ENCODE peak calls at places on chromosomes 7 and 10, in five cellular contexts. One of them, this sample, is unnamed.

GRCh38 chr7:149063481-149063880 is 27.0 kb downstream of the ZNF786 start:
- DNase-seq in dermis blood vessel endothelial cell: no peak
- DNase-seq in NCI-H1048: no peak
- DNase-seq in RPMI8226: no peak
- DNase-seq in T-helper 2 cell: no peak
- DNase-seq in this sample: no peak

GRCh38 chr10:11573497-11573896 is 38.0 kb downstream of the USP6NL start:
- DNase-seq in dermis blood vessel endothelial cell: peak; percentile 72
- DNase-seq in NCI-H1048: no peak
- DNase-seq in RPMI8226: no peak
- DNase-seq in T-helper 2 cell: no peak
- DNase-seq in this sample: peak; percentile 59

GRCh38 chr10:113879691-113880090 is 25.2 kb downstream of the NHLRC2 start:
- DNase-seq in dermis blood vessel endothelial cell: no peak
- DNase-seq in NCI-H1048: no peak
- DNase-seq in RPMI8226: no peak
- DNase-seq in T-helper 2 cell: no peak
- DNase-seq in this sample: peak; percentile 13

GRCh38 chr10:123297175-123297574 is 143.0 kb downstream of the BUB3 start:
- DNase-seq in dermis blood vessel endothelial cell: no peak
- DNase-seq in NCI-H1048: no peak
- DNase-seq in RPMI8226: no peak
- DNase-seq in T-helper 2 cell: no peak
- DNase-seq in this sample: no peak

GRCh38 chr10:33116293-33116697 is 158.3 kb upstream of the ITGB1 start:
- DNase-seq in dermis blood vessel endothelial cell: peak; percentile 82
- DNase-seq in NCI-H1048: no peak
- DNase-seq in RPMI8226: no peak
- DNase-seq in T-helper 2 cell: peak; percentile 35
- DNase-seq in this sample: peak; percentile 81

GRCh38 chr10:125811251-125811650 is 11.8 kb downstream of the UROS start:
- DNase-seq in dermis blood vessel endothelial cell: no peak
- DNase-seq in NCI-H1048: no peak
- DNase-seq in RPMI8226: no peak
- DNase-seq in T-helper 2 cell: no peak
- DNase-seq in this sample: no peak

GRCh38 chr10:917416-917720 is 14.1 kb downstream of the LARP4B start:
- DNase-seq in dermis blood vessel endothelial cell: no peak
- DNase-seq in NCI-H1048: no peak
- DNase-seq in RPMI8226: no peak
- DNase-seq in T-helper 2 cell: no peak
- DNase-seq in this sample: no peak

GRCh38 chr7:75900617-75901315 is 14.2 kb upstream of the POR start:
- DNase-seq in dermis blood vessel endothelial cell: no peak
- DNase-seq in NCI-H1048: no peak
- DNase-seq in RPMI8226: no peak
- DNase-seq in T-helper 2 cell: no peak
- DNase-seq in this sample: no peak

GRCh38 chr10:91880310-91880709 is 29.0 kb downstream of the FGFBP3 start:
- DNase-seq in dermis blood vessel endothelial cell: no peak
- DNase-seq in NCI-H1048: no peak
- DNase-seq in RPMI8226: no peak
- DNase-seq in T-helper 2 cell: no peak
- DNase-seq in this sample: no peak

GRCh38 chr7:155280446-155281410 is 16.9 kb upstream of the INSIG1 start:
- DNase-seq in dermis blood vessel endothelial cell: peak; percentile 14
- DNase-seq in NCI-H1048: no peak
- DNase-seq in RPMI8226: no peak
- DNase-seq in T-helper 2 cell: no peak
- DNase-seq in this sample: no peak

GRCh38 chr7:28137471-28137870 is 43.1 kb downstream of the JAZF1 start:
- DNase-seq in dermis blood vessel endothelial cell: no peak
- DNase-seq in NCI-H1048: no peak
- DNase-seq in RPMI8226: no peak
- DNase-seq in T-helper 2 cell: no peak
- DNase-seq in this sample: no peak

GRCh38 chr10:98134117-98134430 is 383 bp upstream of the R3HCC1L start:
- DNase-seq in dermis blood vessel endothelial cell: no peak
- DNase-seq in NCI-H1048: no peak
- DNase-seq in RPMI8226: no peak
- DNase-seq in T-helper 2 cell: no peak
- DNase-seq in this sample: no peak

GRCh38 chr7:44415047-44415446 is 75.4 kb downstream of the NUDCD3 start:
- DNase-seq in dermis blood vessel endothelial cell: no peak
- DNase-seq in NCI-H1048: no peak
- DNase-seq in RPMI8226: no peak
- DNase-seq in T-helper 2 cell: no peak
- DNase-seq in this sample: no peak

GRCh38 chr10:111344804-111345203 is 268.0 kb downstream of the ADRA2A start:
- DNase-seq in dermis blood vessel endothelial cell: no peak
- DNase-seq in NCI-H1048: no peak
- DNase-seq in RPMI8226: no peak
- DNase-seq in T-helper 2 cell: no peak
- DNase-seq in this sample: no peak

GRCh38 chr7:65250697-65251395 is 122.8 kb upstream of the ZNF92 start:
- DNase-seq in dermis blood vessel endothelial cell: no peak
- DNase-seq in NCI-H1048: no peak
- DNase-seq in RPMI8226: no peak
- DNase-seq in T-helper 2 cell: no peak
- DNase-seq in this sample: no peak

GRCh38 chr7:1092161-1092632 is 4.3 kb downstream of the GPER1 start:
- DNase-seq in dermis blood vessel endothelial cell: no peak
- DNase-seq in NCI-H1048: no peak
- DNase-seq in RPMI8226: no peak
- DNase-seq in T-helper 2 cell: no peak
- DNase-seq in this sample: no peak

GRCh38 chr10:11245095-11245479 is 227.4 kb downstream of the CELF2 start:
- DNase-seq in dermis blood vessel endothelial cell: no peak
- DNase-seq in NCI-H1048: no peak
- DNase-seq in RPMI8226: peak; percentile 64
- DNase-seq in T-helper 2 cell: no peak
- DNase-seq in this sample: no peak

GRCh38 chr10:99984201-99984600 is 25.5 kb downstream of the DNMBP start:
- DNase-seq in dermis blood vessel endothelial cell: no peak
- DNase-seq in NCI-H1048: no peak
- DNase-seq in RPMI8226: no peak
- DNase-seq in T-helper 2 cell: no peak
- DNase-seq in this sample: peak; percentile 55

GRCh38 chr10:2137549-2138174 is 400.3 kb upstream of the ADARB2 start:
- DNase-seq in dermis blood vessel endothelial cell: no peak
- DNase-seq in NCI-H1048: no peak
- DNase-seq in RPMI8226: peak; percentile 16
- DNase-seq in T-helper 2 cell: no peak
- DNase-seq in this sample: no peak

GRCh38 chr7:87140271-87140748 is 11.9 kb upstream of the DMTF1 start:
- DNase-seq in dermis blood vessel endothelial cell: no peak
- DNase-seq in NCI-H1048: no peak
- DNase-seq in RPMI8226: no peak
- DNase-seq in T-helper 2 cell: no peak
- DNase-seq in this sample: peak; percentile 62

GRCh38 chr7:116812905-116813304 is 49.5 kb upstream of the CAPZA2 start:
- DNase-seq in dermis blood vessel endothelial cell: no peak
- DNase-seq in NCI-H1048: no peak
- DNase-seq in RPMI8226: no peak
- DNase-seq in T-helper 2 cell: no peak
- DNase-seq in this sample: no peak

GRCh38 chr10:47241946-47242900 is 57.8 kb upstream of the GDF10 start:
- DNase-seq in dermis blood vessel endothelial cell: no peak
- DNase-seq in NCI-H1048: no peak
- DNase-seq in RPMI8226: no peak
- DNase-seq in T-helper 2 cell: no peak
- DNase-seq in this sample: no peak

GRCh38 chr10:4770766-4771553 is 55.0 kb upstream of the AKR1E2 start:
- DNase-seq in dermis blood vessel endothelial cell: peak; percentile 97
- DNase-seq in NCI-H1048: no peak
- DNase-seq in RPMI8226: no peak
- DNase-seq in T-helper 2 cell: no peak
- DNase-seq in this sample: peak; percentile 97

GRCh38 chr7:37730489-37730888 is 46.9 kb downstream of the GPR141 start:
- DNase-seq in dermis blood vessel endothelial cell: no peak
- DNase-seq in NCI-H1048: no peak
- DNase-seq in RPMI8226: no peak
- DNase-seq in T-helper 2 cell: no peak
- DNase-seq in this sample: peak; percentile 42

GRCh38 chr10:72084094-72084459 is 4.3 kb downstream of the SPOCK2 start:
- DNase-seq in dermis blood vessel endothelial cell: no peak
- DNase-seq in NCI-H1048: no peak
- DNase-seq in RPMI8226: peak; percentile 38
- DNase-seq in T-helper 2 cell: peak; percentile 45
- DNase-seq in this sample: no peak

GRCh38 chr10:78755075-78755695 is 313.6 kb upstream of the ZMIZ1 start:
- DNase-seq in dermis blood vessel endothelial cell: no peak
- DNase-seq in NCI-H1048: no peak
- DNase-seq in RPMI8226: no peak
- DNase-seq in T-helper 2 cell: no peak
- DNase-seq in this sample: no peak

GRCh38 chr10:118500477-118501104 is 94.9 kb downstream of the PRLHR start:
- DNase-seq in dermis blood vessel endothelial cell: no peak
- DNase-seq in NCI-H1048: no peak
- DNase-seq in RPMI8226: no peak
- DNase-seq in T-helper 2 cell: no peak
- DNase-seq in this sample: no peak

GRCh38 chr10:125056161-125057132 is 103.9 kb downstream of the CTBP2 start:
- DNase-seq in dermis blood vessel endothelial cell: no peak
- DNase-seq in NCI-H1048: no peak
- DNase-seq in RPMI8226: peak; percentile 52
- DNase-seq in T-helper 2 cell: no peak
- DNase-seq in this sample: no peak

GRCh38 chr10:122208616-122209430 is 62.3 kb upstream of the BTBD16 start:
- DNase-seq in dermis blood vessel endothelial cell: no peak
- DNase-seq in NCI-H1048: no peak
- DNase-seq in RPMI8226: no peak
- DNase-seq in T-helper 2 cell: no peak
- DNase-seq in this sample: no peak

GRCh38 chr7:55594870-55595269 is 22.6 kb upstream of the VOPP1 start:
- DNase-seq in dermis blood vessel endothelial cell: no peak
- DNase-seq in NCI-H1048: no peak
- DNase-seq in RPMI8226: no peak
- DNase-seq in T-helper 2 cell: no peak
- DNase-seq in this sample: no peak

GRCh38 chr7:157043745-157044144 is 33.3 kb upstream of the MNX1 start:
- DNase-seq in dermis blood vessel endothelial cell: no peak
- DNase-seq in NCI-H1048: no peak
- DNase-seq in RPMI8226: no peak
- DNase-seq in T-helper 2 cell: no peak
- DNase-seq in this sample: no peak

GRCh38 chr7:29370531-29371314 is 176.1 kb downstream of the CHN2 start:
- DNase-seq in dermis blood vessel endothelial cell: no peak
- DNase-seq in NCI-H1048: no peak
- DNase-seq in RPMI8226: no peak
- DNase-seq in T-helper 2 cell: no peak
- DNase-seq in this sample: no peak

GRCh38 chr7:92851732-92852131 is 15.4 kb upstream of the CDK6 start:
- DNase-seq in dermis blood vessel endothelial cell: no peak
- DNase-seq in NCI-H1048: no peak
- DNase-seq in RPMI8226: no peak
- DNase-seq in T-helper 2 cell: no peak
- DNase-seq in this sample: no peak

GRCh38 chr7:151422212-151422611 is 12.4 kb upstream of the WDR86 start:
- DNase-seq in dermis blood vessel endothelial cell: no peak
- DNase-seq in NCI-H1048: no peak
- DNase-seq in RPMI8226: no peak
- DNase-seq in T-helper 2 cell: no peak
- DNase-seq in this sample: no peak

GRCh38 chr7:119984247-119984646 is 288.7 kb upstream of the KCND2 start:
- DNase-seq in dermis blood vessel endothelial cell: no peak
- DNase-seq in NCI-H1048: no peak
- DNase-seq in RPMI8226: no peak
- DNase-seq in T-helper 2 cell: no peak
- DNase-seq in this sample: no peak

GRCh38 chr10:113424984-113425383 is 127.9 kb upstream of the HABP2 start:
- DNase-seq in dermis blood vessel endothelial cell: no peak
- DNase-seq in NCI-H1048: no peak
- DNase-seq in RPMI8226: no peak
- DNase-seq in T-helper 2 cell: no peak
- DNase-seq in this sample: no peak